ENCODE peak calls at places on chromosomes 5 and 9, in seven cellular contexts. K is neural crest cell, B is RWPE1, O is H9, W is choroid plexus epithelial cell, U is fibroblast of villous mesenchyme, I is tibial nerve. V is an unnamed sample.

GRCh38 chr5:149654893-149655505 is 73.7 kb downstream of the ARHGEF37 start:
- DNase-seq in I (no peak), B (no peak), K (no peak), W (no peak), U (no peak), O (no peak), V (no peak)

GRCh38 chr9:2158111-2158610 is 143.0 kb downstream of the SMARCA2 start:
- DNase-seq in W (peak), U (peak), I (peak), K (peak), O (peak), B (peak), V (no peak)

GRCh38 chr9:126326228-126327015 is at the start of gene MVB12B:
- DNase-seq in W (no peak), K (peak), U (peak), I (no peak), B (peak), O (peak), V (peak)

GRCh38 chr9:86720893-86721698 is 226.2 kb downstream of the GAS1 start:
- DNase-seq in W (no peak), O (peak), I (no peak), U (no peak), B (peak), K (no peak), V (no peak)

GRCh38 chr9:135478858-135479468 is 619 bp upstream of the PPP1R26 start:
- DNase-seq in O (peak), I (no peak), W (no peak), B (peak), U (peak), K (peak), V (no peak)

GRCh38 chr9:113548221-113549041 is 84.9 kb downstream of the RGS3 start:
- DNase-seq in K (no peak), I (no peak), W (peak), B (no peak), U (peak), O (no peak), V (no peak)

GRCh38 chr9:93118863-93119702 is 15.0 kb downstream of the NINJ1 start:
- DNase-seq in B (no peak), O (no peak), I (no peak), K (no peak), U (no peak), W (no peak), V (peak)

GRCh38 chr9:33290994-33291397 is 680 bp downstream of the NFX1 start:
- DNase-seq in I (no peak), O (no peak), U (no peak), W (no peak), K (no peak), B (peak), V (no peak)

GRCh38 chr9:2041736-2042135 is 26.6 kb downstream of the SMARCA2 start:
- DNase-seq in O (no peak), I (no peak), K (no peak), W (no peak), U (no peak), B (no peak), V (no peak)

GRCh38 chr5:140324834-140325195 is 21.6 kb downstream of the HBEGF start:
- DNase-seq in U (peak), I (no peak), W (peak), O (no peak), K (no peak), B (no peak), V (no peak)

GRCh38 chr5:11555171-11555570 is 349.1 kb downstream of the CTNND2 start:
- DNase-seq in B (no peak), K (no peak), U (no peak), O (no peak), I (no peak), W (no peak), V (no peak)

GRCh38 chr5:136174021-136174659 is 18.8 kb downstream of the SMIM32 start:
- DNase-seq in B (peak), K (no peak), U (peak), I (no peak), W (peak), O (no peak), V (no peak)

GRCh38 chr9:134192951-134193731 is 28.8 kb upstream of the RNU6ATAC start:
- DNase-seq in B (no peak), I (peak), W (no peak), O (no peak), U (no peak), K (no peak), V (peak)

GRCh38 chr9:11107196-11107595 is 494.4 kb upstream of the PTPRD start:
- DNase-seq in W (no peak), I (no peak), U (no peak), B (no peak), K (no peak), O (no peak), V (no peak)

GRCh38 chr9:2015581-2016410 is 649 bp downstream of the SMARCA2 start:
- DNase-seq in I (peak), B (peak), U (peak), W (peak), K (peak), O (peak), V (peak)

GRCh38 chr5:149485655-149486615 is 65.3 kb downstream of the CSNK1A1 start:
- DNase-seq in O (no peak), W (peak), K (no peak), U (peak), I (no peak), B (peak), V (no peak)

GRCh38 chr9:82606761-82607382 is 456.1 kb downstream of the RASEF start:
- DNase-seq in O (peak), K (peak), U (peak), W (peak), B (peak), I (no peak), V (peak)

GRCh38 chr9:130451509-130452388 is 7.0 kb downstream of the ASS1 start:
- DNase-seq in B (peak), I (peak), W (peak), O (peak), U (peak), K (no peak), V (no peak)

GRCh38 chr5:127697894-127698600 is 5.1 kb upstream of the CCDC192 start:
- DNase-seq in B (peak), K (no peak), O (no peak), I (no peak), U (peak), W (peak), V (no peak)

GRCh38 chr9:135850737-135851136 is 56.6 kb downstream of the CAMSAP1 start:
- DNase-seq in W (peak), B (no peak), I (no peak), U (no peak), K (no peak), O (no peak), V (no peak)

GRCh38 chr5:116032094-116032517 is at the start of gene ARL14EPL:
- DNase-seq in O (no peak), I (no peak), U (peak), W (peak), B (peak), K (no peak), V (no peak)
- TF ChIP-seq CTCF in O (peak), I (no peak), U (peak), W (peak), B (peak), K (peak), V (no peak)

GRCh38 chr5:78810098-78810497 is 161.5 kb upstream of the LHFPL2 start:
- DNase-seq in K (no peak), U (no peak), I (no peak), W (no peak), O (no peak), B (no peak), V (no peak)
- TF ChIP-seq CTCF in K (no peak), U (no peak), I (no peak), W (no peak), O (no peak), B (no peak), V (no peak)

DNA sequence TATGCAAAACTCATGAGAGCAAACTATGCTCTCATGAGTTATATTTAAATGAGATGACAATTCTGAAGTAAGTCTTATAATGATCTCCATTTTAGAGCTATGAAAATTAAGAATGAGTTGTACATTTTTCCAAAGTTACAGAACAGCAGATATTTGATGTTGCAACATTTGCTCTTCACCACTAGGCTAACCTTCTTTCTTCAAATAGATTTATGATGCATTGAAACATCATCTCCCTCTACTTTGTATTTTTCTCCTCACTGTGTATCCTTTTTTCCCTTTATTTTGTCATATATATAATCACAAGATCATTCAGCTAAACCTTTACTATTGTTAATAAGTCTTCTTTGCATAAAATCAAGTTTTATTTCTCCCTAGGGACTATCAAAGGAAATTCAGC is 497.7 kb upstream of the TYRP1 start:
- DNase-seq in I (no peak), W (no peak), K (no peak), O (no peak), U (no peak), B (no peak), V (no peak)
- TF ChIP-seq CTCF in I (no peak), W (no peak), K (peak), O (peak), U (no peak), B (no peak), V (peak)

GRCh38 chr9:79944991-79945390 is 373.2 kb downstream of the TLE4 start:
- DNase-seq in I (no peak), W (no peak), B (no peak), K (no peak), O (no peak), U (no peak), V (no peak)
- TF ChIP-seq CTCF in I (no peak), W (no peak), B (no peak), K (no peak), O (no peak), U (no peak), V (no peak)

DNA sequence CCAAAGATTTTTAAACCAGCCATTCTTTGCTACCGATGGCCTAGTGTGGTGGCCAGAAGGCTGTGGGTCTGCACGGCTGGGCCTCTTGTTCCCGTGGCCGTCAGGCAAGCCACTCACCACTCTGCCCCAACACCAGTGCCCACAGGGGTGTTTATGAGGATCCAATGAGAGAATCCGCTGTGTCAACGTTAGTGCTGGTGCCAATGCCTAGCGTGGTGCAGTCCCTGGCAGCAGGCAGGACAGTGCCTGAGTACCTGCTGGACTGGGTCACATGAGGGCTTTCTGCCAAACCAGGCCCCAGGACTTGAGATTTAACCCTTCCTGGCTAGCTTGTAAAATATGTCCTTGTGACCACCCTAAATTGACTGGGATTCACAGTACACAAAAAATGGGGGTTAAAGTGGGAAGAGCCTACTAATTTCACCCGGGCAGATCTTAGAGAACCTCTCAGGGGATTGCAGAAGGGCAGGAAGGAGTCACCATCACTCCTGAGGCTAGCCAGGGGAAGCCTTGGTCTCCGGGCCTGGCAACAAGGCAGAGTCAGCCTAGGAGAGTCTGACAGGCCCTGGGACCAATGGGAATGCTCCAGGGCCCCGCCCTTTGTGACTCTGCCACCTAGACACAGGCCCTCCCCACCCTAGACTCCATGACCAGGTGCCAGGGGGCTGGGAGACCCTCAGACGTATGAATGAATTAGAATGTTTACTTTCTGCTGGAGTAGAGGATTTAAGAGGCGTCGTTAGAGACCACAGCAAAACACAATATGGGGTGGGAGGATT is 63.2 kb upstream of the FSTL4 start:
- DNase-seq in O (peak), K (no peak), B (no peak), I (no peak), U (no peak), W (no peak), V (no peak)
- TF ChIP-seq CTCF in O (no peak), K (no peak), B (no peak), I (no peak), U (no peak), W (no peak), V (no peak)

GRCh38 chr9:74379718-74380117 is 117.4 kb upstream of the RORB start:
- DNase-seq in I (no peak), U (peak), W (peak), B (peak), K (no peak), O (peak), V (peak)
- TF ChIP-seq CTCF in I (no peak), U (peak), W (peak), B (peak), K (peak), O (peak), V (no peak)

GRCh38 chr9:111720170-111720569 is 58.8 kb downstream of the GNG10 start:
- DNase-seq in W (peak), B (no peak), I (no peak), O (no peak), U (no peak), K (no peak), V (no peak)
- TF ChIP-seq CTCF in W (no peak), B (peak), I (no peak), O (no peak), U (peak), K (no peak), V (no peak)